ENCODE peak calls at places on chromosomes 12 and 14, in seven cellular contexts. A is naive thymus-derived CD4-positive, alpha-beta T cell; W is CD8-positive, alpha-beta memory T cell; L is keratinocyte; M is cardiac muscle cell; O is H1; T is endothelial cell of umbilical vein. V is an unnamed sample. For H3K9me3 and H3K27me3, the result is how much of the 10 kb centered on the place peaks cover.

GRCh38 chr12:29783773-29784666 is at the start of gene TMTC1:
- DNase-seq in A (no peak), W (no peak), L (no peak), M (peak), O (peak), T (peak), V (peak)

GRCh38 chr14:63544641-63545234 is 1.6 kb upstream of the PPP2R5E start:
- DNase-seq in A (no peak), W (no peak), L (no peak), M (peak), O (no peak), T (peak), V (peak)

GRCh38 chr12:130934753-130935152 is 19.0 kb upstream of the ADGRD1 start:
- DNase-seq in A (no peak), W (no peak), L (no peak), M (no peak), O (no peak), T (no peak), V (no peak)

GRCh38 chr12:57031789-57032188 is 15.5 kb upstream of the TAC3 start:
- DNase-seq in A (no peak), W (no peak), L (no peak), M (no peak), O (no peak), T (no peak), V (no peak)

GRCh38 chr12:53044896-53045571 is 4.8 kb upstream of the TNS2 start:
- DNase-seq in A (no peak), W (no peak), L (no peak), M (no peak), O (no peak), T (no peak), V (no peak)

GRCh38 chr12:10184261-10184843 is 5.5 kb downstream of the TMEM52B start:
- DNase-seq in A (no peak), W (no peak), L (no peak), M (peak), O (no peak), T (no peak), V (no peak)

GRCh38 chr14:101066826-101067508 is 163.4 kb upstream of the RTL1 start:
- DNase-seq in A (no peak), W (no peak), L (no peak), M (no peak), O (no peak), T (no peak), V (no peak)

GRCh38 chr12:6868211-6869048 is 1.1 kb downstream of the TPI1 start:
- DNase-seq in A (no peak), W (no peak), L (no peak), M (peak), O (no peak), T (no peak), V (no peak)

GRCh38 chr14:37590810-37591139 is 4.3 kb downstream of the FOXA1 start:
- DNase-seq in A (no peak), W (no peak), L (no peak), M (no peak), O (no peak), T (no peak), V (no peak)

GRCh38 chr14:45253070-45253753 is at the start of gene MIS18BP1:
- DNase-seq in A (peak), W (peak), L (peak), M (peak), O (peak), T (peak), V (peak)

GRCh38 chr14:68527329-68527851 is 265.5 kb downstream of the ZFP36L1 start:
- DNase-seq in A (no peak), W (no peak), L (no peak), M (no peak), O (no peak), T (peak), V (no peak)

GRCh38 chr12:2752676-2753371 is 41.9 kb upstream of the FKBP4 start:
- DNase-seq in A (peak), W (peak), L (no peak), M (peak), O (peak), T (peak), V (peak)

GRCh38 chr14:23618415-23618988 is 17.7 kb upstream of the DHRS2 start:
- DNase-seq in A (no peak), W (no peak), L (no peak), M (no peak), O (no peak), T (no peak), V (no peak)

GRCh38 chr12:80156306-80156705 is 57.0 kb downstream of the OTOGL start:
- DNase-seq in A (no peak), W (no peak), L (no peak), M (no peak), O (no peak), T (no peak), V (no peak)

GRCh38 chr12:108129017-108129812 is at the start of gene WSCD2:
- DNase-seq in A (no peak), W (no peak), L (no peak), M (peak), O (peak), T (no peak), V (peak)

GRCh38 chr14:101495827-101496778 is 65.2 kb upstream of the DIO3 start:
- DNase-seq in A (no peak), W (no peak), L (no peak), M (no peak), O (peak), T (no peak), V (no peak)

GRCh38 chr12:86698581-86698980 is 442.4 kb upstream of the MGAT4C start:
- DNase-seq in A (no peak), W (no peak), L (no peak), M (peak), O (no peak), T (no peak), V (no peak)

GRCh38 chr12:76124456-76124855 is 40.0 kb upstream of the NAP1L1 start:
- DNase-seq in A (no peak), W (no peak), L (no peak), M (no peak), O (no peak), T (peak), V (no peak)

GRCh38 chr12:63353559-63353958 is 202.6 kb upstream of the AVPR1A start:
- DNase-seq in A (no peak), W (no peak), L (no peak), M (peak), O (no peak), T (peak), V (no peak)

GRCh38 chr14:101088714-101089113 is 185.2 kb upstream of the RTL1 start:
- DNase-seq in A (no peak), W (no peak), L (no peak), M (no peak), O (no peak), T (no peak), V (no peak)

GRCh38 chr14:33275879-33276278 is 337.2 kb downstream of the NPAS3 start:
- DNase-seq in A (no peak), W (no peak), L (no peak), M (no peak), O (no peak), T (no peak), V (no peak)

GRCh38 chr14:89466460-89466859 is 49.4 kb upstream of the FOXN3 start:
- DNase-seq in A (no peak), W (peak), L (no peak), M (no peak), O (no peak), T (no peak), V (no peak)

GRCh38 chr14:85529803-85530574 is at the start of gene FLRT2:
- DNase-seq in A (no peak), W (no peak), L (no peak), M (peak), O (no peak), T (peak), V (no peak)

GRCh38 chr12:83821967-83822366 is 1090.6 kb downstream of the SLC6A15 start:
- DNase-seq in A (no peak), W (no peak), L (no peak), M (peak), O (no peak), T (no peak), V (no peak)

GRCh38 chr14:61812347-61813100 is 50.3 kb downstream of the SNAPC1 start:
- DNase-seq in A (peak), W (peak), L (no peak), M (peak), O (no peak), T (peak), V (peak)

GRCh38 chr12:27462851-27463250 is 16.3 kb downstream of the SMCO2 start:
- DNase-seq in A (no peak), W (no peak), L (no peak), M (peak), O (no peak), T (peak), V (no peak)

GRCh38 chr12:52454411-52455201 is 2.7 kb upstream of the KRT6B start:
- DNase-seq in A (no peak), W (no peak), L (no peak), M (peak), O (no peak), T (no peak), V (no peak)

GRCh38 chr14:64510825-64511679 is 6.5 kb downstream of the ZBTB1 start:
- DNase-seq in A (peak), W (peak), L (no peak), M (peak), O (no peak), T (peak), V (peak)

GRCh38 chr12:57461326-57461903 is 1.8 kb downstream of the GLI1 start:
- DNase-seq in A (no peak), W (no peak), L (peak), M (peak), O (no peak), T (peak), V (peak)

GRCh38 chr12:45192041-45192695 is 23.7 kb upstream of the ANO6 start:
- DNase-seq in A (no peak), W (no peak), L (no peak), M (peak), O (no peak), T (peak), V (no peak)

GRCh38 chr12:116009805-116010204 is 267.7 kb downstream of the MED13L start:
- DNase-seq in A (no peak), W (no peak), L (no peak), M (no peak), O (no peak), T (no peak), V (no peak)

GRCh38 chr12:91109148-91109564 is 2.1 kb downstream of the LUM start:
- DNase-seq in A (peak), W (no peak), L (no peak), M (peak), O (peak), T (peak), V (peak)

DNA sequence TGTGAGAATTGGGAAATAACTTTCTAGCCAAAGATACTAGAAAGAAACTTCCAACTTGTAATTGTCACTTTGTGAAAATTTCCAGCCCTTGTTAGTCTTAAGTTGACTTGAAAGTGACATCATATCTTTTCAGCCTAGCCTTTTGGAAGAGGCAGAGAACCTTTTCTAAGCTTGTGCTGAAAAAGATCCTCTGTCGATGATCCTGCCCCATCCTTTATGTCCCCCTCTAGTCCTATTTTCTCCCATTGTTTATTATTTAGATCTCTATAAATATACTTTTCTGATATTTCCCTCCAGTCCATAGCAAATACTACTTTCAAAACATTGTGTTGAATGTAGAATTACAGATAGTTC is 2.8 kb downstream of the CHST11 start:
- DNase-seq in A (no peak), W (no peak), L (no peak), M (no peak), O (no peak), T (no peak), V (no peak)
- H3K4me3 ChIP-seq in A (peak), W (peak), L (peak), M (peak), O (peak), T (no peak), V (peak)

GRCh38 chr12:34289431-34290190 is 267.3 kb downstream of the ALG10 start:
- DNase-seq in A (no peak), W (no peak), L (no peak), M (no peak), O (no peak), T (no peak), V (no peak)

GRCh38 chr12:34292736-34293625 is 270.7 kb downstream of the ALG10 start:
- DNase-seq in A (no peak), W (no peak), L (no peak), M (no peak), O (no peak), T (no peak), V (no peak)

GRCh38 chr12:34291001-34291400 is 268.7 kb downstream of the ALG10 start:
- DNase-seq in A (no peak), W (no peak), L (no peak), M (no peak), O (no peak), T (no peak), V (no peak)

GRCh38 chr12:34290191-34290995 is 268.1 kb downstream of the ALG10 start:
- DNase-seq in A (no peak), W (no peak), L (no peak), M (no peak), O (no peak), T (no peak), V (no peak)

GRCh38 chr12:34291426-34291901 is 269.2 kb downstream of the ALG10 start:
- DNase-seq in A (no peak), W (no peak), L (no peak), M (no peak), O (no peak), T (no peak), V (no peak)
- H3K9me3 ChIP-seq in A (under half), W (under half), L (under half), M (under half), O (half or more), T (under half), V (under half)

GRCh38 chr12:132199101-132199500 is 54.8 kb downstream of the NOC4L start:
- DNase-seq in A (no peak), W (no peak), L (no peak), M (no peak), O (no peak), T (no peak), V (no peak)

GRCh38 chr12:132199526-132200319 is 55.5 kb downstream of the NOC4L start:
- DNase-seq in A (no peak), W (no peak), L (no peak), M (no peak), O (no peak), T (no peak), V (no peak)

GRCh38 chr12:132201391-132202120 is 57.3 kb downstream of the NOC4L start:
- DNase-seq in A (no peak), W (no peak), L (no peak), M (no peak), O (no peak), T (no peak), V (no peak)

GRCh38 chr12:132202929-132203721 is 58.9 kb downstream of the NOC4L start:
- DNase-seq in A (no peak), W (no peak), L (no peak), M (no peak), O (no peak), T (no peak), V (no peak)

DNA sequence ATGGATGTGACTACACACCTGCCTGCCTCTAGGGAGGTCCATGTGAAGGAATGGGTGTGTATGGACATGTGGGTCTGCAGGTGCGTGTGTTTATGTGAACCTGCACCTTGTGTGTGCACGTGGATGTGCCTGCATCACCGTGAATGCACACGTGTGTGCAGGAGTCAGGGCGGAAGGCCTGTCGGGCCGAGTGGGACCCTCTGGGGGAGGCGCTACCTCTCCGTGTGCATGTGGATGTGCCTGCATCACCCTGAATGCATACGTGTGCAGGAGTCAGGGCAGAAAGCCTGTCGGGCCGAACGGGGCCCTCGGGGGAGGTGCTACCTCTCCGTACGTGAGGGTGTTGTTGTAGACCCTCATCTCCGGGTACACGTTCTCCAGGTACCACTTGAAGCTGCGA is 56.5 kb downstream of the NOC4L start:
- DNase-seq in A (no peak), W (no peak), L (no peak), M (no peak), O (no peak), T (no peak), V (no peak)
- H3K27me3 ChIP-seq in A (under half), W (under half), L (under half), M (under half), O (under half), T (under half), V (half or more)

GRCh38 chr14:92653162-92653651 is 95.2 kb downstream of the LGMN start:
- DNase-seq in A (no peak), W (no peak), L (no peak), M (no peak), O (no peak), T (no peak), V (no peak)
- H3K4me3 ChIP-seq in A (peak), W (peak), L (no peak), M (no peak), O (no peak), T (no peak), V (no peak)

DNA sequence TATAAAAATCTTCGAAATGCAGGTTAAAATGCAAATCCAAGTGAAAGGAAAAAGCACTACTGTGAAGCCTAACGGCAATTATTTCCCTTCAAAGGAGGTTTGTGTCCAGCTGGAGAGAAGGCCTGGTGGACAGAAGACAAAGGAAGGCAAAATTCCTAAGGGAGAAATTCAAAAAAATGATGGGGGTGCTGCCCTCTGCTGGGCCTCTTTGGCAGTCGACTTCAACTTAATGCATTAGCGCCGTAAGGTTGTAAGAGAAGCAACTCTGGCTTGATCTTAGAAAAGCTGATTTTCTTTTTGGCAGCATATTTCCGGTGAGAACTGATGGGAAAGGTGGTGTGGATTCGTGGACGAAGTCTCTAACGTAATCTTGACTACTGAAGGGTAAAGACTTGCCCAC is 34.3 kb upstream of the CHFR start:
- DNase-seq in A (no peak), W (no peak), L (no peak), M (no peak), O (no peak), T (no peak), V (peak)
- H3K9me3 ChIP-seq in A (under half), W (half or more), L (half or more), M (under half), O (half or more), T (under half), V (under half)

GRCh38 chr12:48005750-48006021 is 1.4 kb upstream of the COL2A1 start:
- DNase-seq in A (no peak), W (no peak), L (no peak), M (no peak), O (no peak), T (no peak), V (no peak)
- H3K27me3 ChIP-seq in A (under half), W (half or more), L (half or more), M (half or more), O (half or more), T (half or more), V (half or more)

GRCh38 chr14:36316131-36316530 is 4.3 kb downstream of the MBIP start:
- DNase-seq in A (no peak), W (no peak), L (no peak), M (no peak), O (no peak), T (no peak), V (no peak)

GRCh38 chr14:36324897-36325296 is 4.5 kb upstream of the MBIP start:
- DNase-seq in A (no peak), W (no peak), L (no peak), M (no peak), O (no peak), T (no peak), V (no peak)

GRCh38 chr14:36317650-36318049 is 2.8 kb downstream of the MBIP start:
- DNase-seq in A (no peak), W (no peak), L (no peak), M (no peak), O (no peak), T (peak), V (no peak)

GRCh38 chr14:36319899-36320209 is 583 bp downstream of the MBIP start:
- DNase-seq in A (no peak), W (no peak), L (no peak), M (peak), O (no peak), T (no peak), V (no peak)

DNA sequence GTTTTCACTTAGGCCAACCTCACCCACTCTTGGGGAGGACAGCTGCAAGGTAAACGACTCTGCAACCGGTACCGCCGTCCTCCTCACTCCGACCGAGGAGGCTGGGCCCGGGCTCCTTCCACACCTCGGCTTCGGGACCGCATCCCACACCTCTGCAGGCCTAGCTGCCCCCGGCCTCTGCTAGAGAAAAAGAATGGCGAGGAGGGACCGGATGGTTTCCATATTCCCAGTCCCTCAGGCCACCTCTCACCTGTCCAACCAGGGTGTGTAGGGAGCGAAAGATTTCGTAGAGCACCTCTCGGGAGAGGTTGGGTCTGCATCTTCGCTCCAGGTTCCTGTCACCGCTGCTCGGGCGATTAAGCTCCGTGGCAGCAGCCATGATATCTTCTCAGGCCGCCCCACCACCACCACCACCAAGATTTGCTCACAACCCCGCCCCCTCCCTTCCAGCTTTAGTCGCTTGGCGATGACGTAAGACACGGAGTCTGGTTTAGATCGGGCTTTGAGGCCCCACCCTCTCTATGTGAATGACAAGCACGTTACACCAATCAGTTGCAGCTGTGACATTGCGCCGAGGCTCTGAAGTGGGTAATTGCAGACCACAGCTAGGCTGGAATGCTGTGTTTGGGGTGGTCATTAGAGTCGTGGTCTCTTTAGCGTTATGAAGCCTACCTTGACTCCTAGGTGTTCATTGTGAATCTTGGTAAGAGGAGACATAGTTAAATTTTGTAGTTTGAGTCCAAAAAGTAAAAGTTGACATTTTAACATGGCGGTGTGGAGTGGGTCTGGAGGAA is at the start of gene MBIP:
- DNase-seq in A (peak), W (peak), L (peak), M (peak), O (peak), T (peak), V (peak)
- H3K4me3 ChIP-seq in A (peak), W (peak), L (peak), M (peak), O (peak), T (peak), V (peak)